ENCODE peak calls at places on chromosomes 5 and 9, in six cellular contexts. J is stimulated activated CD8-positive, alpha-beta memory T cell treated with anti-CD3 and anti-CD28 coated beads, Interleukin-15, amount 100 ng/mL, for 24 hours; Z is heart right ventricle; U is head of caudate nucleus; R is GM12892; H is AG10803. L is an unnamed sample.

GRCh38 chr9:134346151-134346550 is 19.9 kb downstream of the RXRA start:
- DNase-seq in J (no peak), Z (no peak), U (no peak), R (no peak), H (peak), L (no peak)

GRCh38 chr5:10760033-10760975 is 730 bp downstream of the DAP start:
- DNase-seq in J (no peak), Z (no peak), U (peak), R (peak), H (peak), L (no peak)

GRCh38 chr5:158599132-158599531 is 500.6 kb downstream of the EBF1 start:
- DNase-seq in J (no peak), Z (no peak), U (no peak), R (no peak), H (peak), L (no peak)

GRCh38 chr5:160327829-160328228 is 15.5 kb upstream of the CCNJL start:
- DNase-seq in J (no peak), Z (no peak), U (no peak), R (no peak), H (no peak), L (no peak)

GRCh38 chr9:124835026-124835501 is 18.2 kb upstream of the WDR38 start:
- DNase-seq in J (no peak), Z (peak), U (no peak), R (no peak), H (peak), L (no peak)

GRCh38 chr9:36791204-36791948 is 218.7 kb downstream of the MELK start:
- DNase-seq in J (no peak), Z (no peak), U (no peak), R (no peak), H (no peak), L (no peak)

GRCh38 chr5:14359069-14360043 is 216.2 kb downstream of the TRIO start:
- DNase-seq in J (no peak), Z (no peak), U (no peak), R (no peak), H (no peak), L (no peak)

GRCh38 chr9:3848445-3849114 is 322.8 kb upstream of the RFX3 start:
- DNase-seq in J (no peak), Z (no peak), U (no peak), R (no peak), H (no peak), L (no peak)

GRCh38 chr9:127214421-127215265 is 49.9 kb upstream of the GARNL3 start:
- DNase-seq in J (no peak), Z (no peak), U (peak), R (peak), H (peak), L (peak)

GRCh38 chr9:123395276-123396006 is 39.4 kb downstream of the CRB2 start:
- DNase-seq in J (no peak), Z (no peak), U (no peak), R (no peak), H (no peak), L (no peak)

GRCh38 chr5:116521173-116521872 is 53.3 kb downstream of the SEMA6A start:
- DNase-seq in J (no peak), Z (no peak), U (no peak), R (no peak), H (no peak), L (no peak)

GRCh38 chr5:65927497-65928340 is 1.3 kb downstream of the ERBIN start:
- DNase-seq in J (no peak), Z (no peak), U (no peak), R (no peak), H (peak), L (peak)

GRCh38 chr5:112186401-112186990 is 232.6 kb downstream of the EPB41L4A start:
- DNase-seq in J (no peak), Z (no peak), U (no peak), R (no peak), H (peak), L (no peak)

GRCh38 chr5:143008032-143008431 is 237.9 kb downstream of the ARHGAP26 start:
- DNase-seq in J (no peak), Z (no peak), U (no peak), R (no peak), H (no peak), L (no peak)

GRCh38 chr5:162324356-162324755 is 256.8 kb downstream of the GABRG2 start:
- DNase-seq in J (no peak), Z (no peak), U (no peak), R (no peak), H (no peak), L (no peak)

GRCh38 chr5:134911285-134912215 is 6.6 kb downstream of the PCBD2 start:
- DNase-seq in J (no peak), Z (no peak), U (no peak), R (no peak), H (peak), L (no peak)

GRCh38 chr5:165722401-165722800 is 2217.0 kb downstream of the MAT2B start:
- DNase-seq in J (no peak), Z (no peak), U (no peak), R (no peak), H (no peak), L (no peak)

GRCh38 chr9:20624201-20625002 is 2.1 kb upstream of the MLLT3 start:
- DNase-seq in J (no peak), Z (peak), U (peak), R (no peak), H (peak), L (no peak)

GRCh38 chr5:55421074-55421529 is 113.3 kb downstream of the MTREX start:
- DNase-seq in J (no peak), Z (no peak), U (no peak), R (no peak), H (peak), L (peak)

GRCh38 chr5:158991391-158991790 is 108.3 kb downstream of the EBF1 start:
- DNase-seq in J (no peak), Z (no peak), U (no peak), R (no peak), H (peak), L (no peak)

GRCh38 chr5:135438712-135439111 is 8.4 kb downstream of the DCANP1 start:
- DNase-seq in J (no peak), Z (no peak), U (no peak), R (no peak), H (no peak), L (no peak)

GRCh38 chr9:7802666-7803065 is 3.1 kb upstream of the DMAC1 start:
- DNase-seq in J (no peak), Z (no peak), U (no peak), R (no peak), H (peak), L (no peak)

GRCh38 chr5:81234801-81235200 is 1.7 kb downstream of the CKMT2 start:
- DNase-seq in J (no peak), Z (peak), U (no peak), R (no peak), H (no peak), L (no peak)

L was measured in GM19239.